ENCODE peak calls at places on chromosomes 3 and 15, in six cellular contexts. One of them, this sample, is unnamed.

GRCh38 chr3:31936661-31937060 is 44.4 kb downstream of the OSBPL10 start:
- DNase-seq in CD8-positive, alpha-beta memory T cell: no peak
- DNase-seq in SJSA1: no peak
- DNase-seq in sigmoid colon: no peak
- DNase-seq in esophagus muscularis mucosa: no peak
- DNase-seq in PC-9: no peak
- DNase-seq in this sample: no peak

GRCh38 chr3:99895706-99896441 is 78.2 kb downstream of the CMSS1 start:
- DNase-seq in esophagus muscularis mucosa: no peak
- DNase-seq in SJSA1: peak
- DNase-seq in PC-9: peak
- DNase-seq in CD8-positive, alpha-beta memory T cell: no peak
- DNase-seq in sigmoid colon: no peak
- DNase-seq in this sample: no peak

GRCh38 chr3:68057637-68058320 is 403.4 kb upstream of the SUCLG2 start:
- DNase-seq in CD8-positive, alpha-beta memory T cell: peak
- DNase-seq in PC-9: no peak
- DNase-seq in sigmoid colon: no peak
- DNase-seq in SJSA1: no peak
- DNase-seq in esophagus muscularis mucosa: no peak
- DNase-seq in this sample: no peak

GRCh38 chr3:143201870-143202269 is 82.3 kb downstream of the CHST2 start:
- DNase-seq in esophagus muscularis mucosa: no peak
- DNase-seq in sigmoid colon: no peak
- DNase-seq in CD8-positive, alpha-beta memory T cell: no peak
- DNase-seq in PC-9: no peak
- DNase-seq in SJSA1: no peak
- DNase-seq in this sample: no peak

GRCh38 chr3:29331830-29332637 is 51.2 kb downstream of the RBMS3 start:
- DNase-seq in CD8-positive, alpha-beta memory T cell: no peak
- DNase-seq in sigmoid colon: no peak
- DNase-seq in esophagus muscularis mucosa: no peak
- DNase-seq in SJSA1: no peak
- DNase-seq in PC-9: no peak
- DNase-seq in this sample: no peak

GRCh38 chr3:97841304-97841703 is 19.5 kb downstream of the CRYBG3 start:
- DNase-seq in sigmoid colon: no peak
- DNase-seq in esophagus muscularis mucosa: no peak
- DNase-seq in CD8-positive, alpha-beta memory T cell: no peak
- DNase-seq in PC-9: no peak
- DNase-seq in SJSA1: no peak
- DNase-seq in this sample: no peak

GRCh38 chr15:75164625-75165024 is 37.1 kb upstream of the C15orf39 start:
- DNase-seq in CD8-positive, alpha-beta memory T cell: no peak
- DNase-seq in SJSA1: no peak
- DNase-seq in PC-9: no peak
- DNase-seq in esophagus muscularis mucosa: no peak
- DNase-seq in sigmoid colon: no peak
- DNase-seq in this sample: no peak

GRCh38 chr3:58072046-58072445 is 63.8 kb downstream of the FLNB start:
- DNase-seq in sigmoid colon: no peak
- DNase-seq in esophagus muscularis mucosa: no peak
- DNase-seq in PC-9: no peak
- DNase-seq in SJSA1: peak
- DNase-seq in CD8-positive, alpha-beta memory T cell: no peak
- DNase-seq in this sample: no peak

GRCh38 chr3:29333520-29333919 is 52.6 kb downstream of the RBMS3 start:
- DNase-seq in esophagus muscularis mucosa: no peak
- DNase-seq in PC-9: no peak
- DNase-seq in SJSA1: no peak
- DNase-seq in CD8-positive, alpha-beta memory T cell: no peak
- DNase-seq in sigmoid colon: no peak
- DNase-seq in this sample: no peak

GRCh38 chr3:183745300-183746098 is 47.9 kb downstream of the YEATS2 start:
- DNase-seq in SJSA1: peak
- DNase-seq in CD8-positive, alpha-beta memory T cell: no peak
- DNase-seq in sigmoid colon: no peak
- DNase-seq in PC-9: no peak
- DNase-seq in esophagus muscularis mucosa: no peak
- DNase-seq in this sample: no peak

GRCh38 chr3:102178817-102179216 is 256.0 kb upstream of the ZPLD1 start:
- DNase-seq in PC-9: no peak
- DNase-seq in SJSA1: no peak
- DNase-seq in esophagus muscularis mucosa: no peak
- DNase-seq in sigmoid colon: no peak
- DNase-seq in CD8-positive, alpha-beta memory T cell: no peak
- DNase-seq in this sample: no peak

GRCh38 chr15:77504310-77504709 is 83.6 kb downstream of the HMG20A start:
- DNase-seq in esophagus muscularis mucosa: no peak
- DNase-seq in CD8-positive, alpha-beta memory T cell: no peak
- DNase-seq in sigmoid colon: peak
- DNase-seq in PC-9: no peak
- DNase-seq in SJSA1: no peak
- DNase-seq in this sample: no peak

GRCh38 chr3:171770689-171771620 is 39.3 kb downstream of the PLD1 start:
- DNase-seq in esophagus muscularis mucosa: no peak
- DNase-seq in sigmoid colon: no peak
- DNase-seq in SJSA1: no peak
- DNase-seq in PC-9: peak
- DNase-seq in CD8-positive, alpha-beta memory T cell: no peak
- DNase-seq in this sample: no peak

GRCh38 chr3:30658328-30659052 is 52.1 kb downstream of the TGFBR2 start:
- DNase-seq in SJSA1: no peak
- DNase-seq in CD8-positive, alpha-beta memory T cell: peak
- DNase-seq in PC-9: peak
- DNase-seq in esophagus muscularis mucosa: no peak
- DNase-seq in sigmoid colon: no peak
- DNase-seq in this sample: peak

GRCh38 chr15:45795487-45796069 is 160.7 kb downstream of the SQOR start:
- DNase-seq in SJSA1: peak
- DNase-seq in sigmoid colon: no peak
- DNase-seq in esophagus muscularis mucosa: no peak
- DNase-seq in PC-9: peak
- DNase-seq in CD8-positive, alpha-beta memory T cell: no peak
- DNase-seq in this sample: no peak

GRCh38 chr3:12585970-12586369 is 29.1 kb downstream of the MKRN2 start:
- DNase-seq in esophagus muscularis mucosa: no peak
- DNase-seq in sigmoid colon: no peak
- DNase-seq in CD8-positive, alpha-beta memory T cell: no peak
- DNase-seq in SJSA1: no peak
- DNase-seq in PC-9: no peak
- DNase-seq in this sample: peak

GRCh38 chr15:72998681-72999466 is 53.4 kb upstream of the NEO1 start:
- DNase-seq in PC-9: no peak
- DNase-seq in CD8-positive, alpha-beta memory T cell: no peak
- DNase-seq in sigmoid colon: no peak
- DNase-seq in SJSA1: no peak
- DNase-seq in esophagus muscularis mucosa: peak
- DNase-seq in this sample: no peak

GRCh38 chr3:46632792-46633191 is 20.5 kb downstream of the FAM240A start:
- DNase-seq in esophagus muscularis mucosa: peak
- DNase-seq in SJSA1: no peak
- DNase-seq in CD8-positive, alpha-beta memory T cell: no peak
- DNase-seq in PC-9: no peak
- DNase-seq in sigmoid colon: no peak
- DNase-seq in this sample: no peak

GRCh38 chr3:59873576-59874230 is 823.9 kb upstream of the CFAP20DC start:
- DNase-seq in esophagus muscularis mucosa: no peak
- DNase-seq in PC-9: no peak
- DNase-seq in CD8-positive, alpha-beta memory T cell: no peak
- DNase-seq in SJSA1: no peak
- DNase-seq in sigmoid colon: no peak
- DNase-seq in this sample: peak

DNA sequence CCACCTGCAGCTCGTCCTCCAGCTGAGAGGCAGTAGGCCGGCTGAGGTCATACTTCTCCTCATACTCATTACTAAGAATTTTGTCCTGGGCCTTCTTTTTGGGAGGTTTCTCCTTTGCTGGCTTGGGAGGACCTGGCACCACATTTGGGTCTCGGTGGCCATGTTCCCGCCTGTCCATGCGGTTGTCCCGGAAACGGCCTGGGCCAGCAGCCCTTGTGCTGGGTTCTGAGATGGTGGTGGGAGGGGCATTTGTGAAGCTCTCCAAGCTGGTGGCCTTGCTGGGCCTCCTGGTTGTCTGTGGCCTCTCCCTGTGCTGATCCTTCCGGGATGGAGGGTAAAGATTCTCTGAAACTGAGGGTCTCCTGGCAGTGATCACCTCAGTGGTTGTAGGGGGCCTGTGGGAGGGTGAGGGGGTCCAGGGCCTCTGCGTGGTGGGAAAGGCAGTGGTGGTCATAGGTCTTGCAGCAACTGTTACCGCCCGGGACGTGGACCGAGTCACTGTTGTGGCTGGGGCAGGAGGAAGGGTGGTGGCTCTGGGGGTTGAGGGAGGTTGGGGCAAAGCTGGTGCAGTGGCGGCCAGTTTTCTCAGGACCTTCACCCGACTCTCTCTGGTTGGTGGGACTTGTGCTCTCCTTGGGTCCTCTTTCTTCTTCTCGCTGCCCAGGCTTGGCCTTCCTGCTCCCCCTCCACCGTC is 2.5 kb downstream of the CCDC80 start:
- DNase-seq in esophagus muscularis mucosa: no peak
- DNase-seq in CD8-positive, alpha-beta memory T cell: no peak
- DNase-seq in SJSA1: no peak
- DNase-seq in PC-9: no peak
- DNase-seq in sigmoid colon: peak
- DNase-seq in this sample: no peak
- H3K4me3 ChIP-seq in esophagus muscularis mucosa: peak
- H3K4me3 ChIP-seq in CD8-positive, alpha-beta memory T cell: no peak
- H3K4me3 ChIP-seq in SJSA1: no peak
- H3K4me3 ChIP-seq in PC-9: no peak
- H3K4me3 ChIP-seq in sigmoid colon: peak
- H3K4me3 ChIP-seq in this sample: no peak

DNA sequence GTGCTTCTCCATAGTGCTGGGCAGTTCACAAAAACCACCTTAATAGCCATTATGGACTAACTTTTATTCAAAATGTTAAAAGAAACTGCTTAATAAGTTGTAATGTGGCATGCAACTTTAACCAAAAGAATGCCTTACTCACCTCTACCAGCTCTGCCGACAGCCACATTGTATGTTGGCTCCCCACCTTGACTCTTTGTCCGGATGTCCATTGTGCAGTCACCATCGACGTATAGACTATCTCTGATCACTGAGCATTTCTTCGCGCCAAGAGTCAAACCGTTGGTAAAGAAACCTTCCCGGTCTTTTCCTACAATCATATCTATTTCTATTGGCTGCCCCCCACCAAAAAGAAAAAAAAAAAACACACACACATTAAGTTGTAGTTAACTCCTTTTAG is 2.5 kb downstream of the PFN2 start:
- DNase-seq in CD8-positive, alpha-beta memory T cell: no peak
- DNase-seq in SJSA1: peak
- DNase-seq in PC-9: no peak
- DNase-seq in sigmoid colon: no peak
- DNase-seq in esophagus muscularis mucosa: no peak
- DNase-seq in this sample: no peak
- H3K4me3 ChIP-seq in CD8-positive, alpha-beta memory T cell: no peak
- H3K4me3 ChIP-seq in SJSA1: peak
- H3K4me3 ChIP-seq in PC-9: peak
- H3K4me3 ChIP-seq in sigmoid colon: no peak
- H3K4me3 ChIP-seq in esophagus muscularis mucosa: peak
- H3K4me3 ChIP-seq in this sample: no peak

GRCh38 chr3:188051801-188052228 is 102.1 kb upstream of the LPP start:
- DNase-seq in esophagus muscularis mucosa: no peak
- DNase-seq in SJSA1: no peak
- DNase-seq in PC-9: no peak
- DNase-seq in sigmoid colon: peak
- DNase-seq in CD8-positive, alpha-beta memory T cell: no peak
- DNase-seq in this sample: no peak
- H3K4me3 ChIP-seq in esophagus muscularis mucosa: peak
- H3K4me3 ChIP-seq in SJSA1: no peak
- H3K4me3 ChIP-seq in PC-9: no peak
- H3K4me3 ChIP-seq in sigmoid colon: peak
- H3K4me3 ChIP-seq in CD8-positive, alpha-beta memory T cell: no peak
- H3K4me3 ChIP-seq in this sample: no peak

GRCh38 chr15:29074045-29074444 is 188.3 kb downstream of the APBA2 start:
- DNase-seq in SJSA1: no peak
- DNase-seq in esophagus muscularis mucosa: no peak
- DNase-seq in PC-9: no peak
- DNase-seq in sigmoid colon: no peak
- DNase-seq in CD8-positive, alpha-beta memory T cell: no peak
- DNase-seq in this sample: no peak
- H3K4me3 ChIP-seq in SJSA1: no peak
- H3K4me3 ChIP-seq in esophagus muscularis mucosa: no peak
- H3K4me3 ChIP-seq in PC-9: no peak
- H3K4me3 ChIP-seq in sigmoid colon: no peak
- H3K4me3 ChIP-seq in CD8-positive, alpha-beta memory T cell: no peak
- H3K4me3 ChIP-seq in this sample: no peak

DNA sequence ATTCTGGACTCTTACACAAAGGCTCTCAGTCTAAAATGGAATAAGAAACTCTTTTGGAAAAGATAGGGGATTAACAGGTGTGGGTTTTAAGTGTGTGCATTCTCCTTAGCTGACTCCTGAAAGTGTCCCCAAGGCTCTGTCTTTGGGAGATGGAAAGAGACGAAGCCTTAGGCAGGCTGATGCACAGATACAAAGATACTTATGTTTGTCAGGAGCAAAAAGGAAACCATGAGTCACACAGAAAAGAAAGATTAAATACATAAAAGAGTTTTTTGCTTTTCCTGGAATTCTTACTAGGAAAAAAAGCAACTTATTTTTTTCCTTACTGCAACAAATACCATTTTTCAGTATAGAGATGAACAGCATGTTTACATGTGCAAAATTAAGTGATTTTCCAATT is 23.8 kb upstream of the ABI3BP start:
- DNase-seq in sigmoid colon: no peak
- DNase-seq in PC-9: no peak
- DNase-seq in SJSA1: no peak
- DNase-seq in esophagus muscularis mucosa: no peak
- DNase-seq in CD8-positive, alpha-beta memory T cell: no peak
- DNase-seq in this sample: no peak
- H3K4me3 ChIP-seq in sigmoid colon: no peak
- H3K4me3 ChIP-seq in PC-9: no peak
- H3K4me3 ChIP-seq in SJSA1: no peak
- H3K4me3 ChIP-seq in esophagus muscularis mucosa: no peak
- H3K4me3 ChIP-seq in CD8-positive, alpha-beta memory T cell: no peak
- H3K4me3 ChIP-seq in this sample: no peak

GRCh38 chr15:59687831-59688230 is 1.3 kb downstream of the BNIP2 start:
- DNase-seq in PC-9: no peak
- DNase-seq in CD8-positive, alpha-beta memory T cell: peak
- DNase-seq in SJSA1: no peak
- DNase-seq in sigmoid colon: no peak
- DNase-seq in esophagus muscularis mucosa: no peak
- DNase-seq in this sample: peak
- H3K4me3 ChIP-seq in PC-9: peak
- H3K4me3 ChIP-seq in CD8-positive, alpha-beta memory T cell: peak
- H3K4me3 ChIP-seq in SJSA1: peak
- H3K4me3 ChIP-seq in sigmoid colon: peak
- H3K4me3 ChIP-seq in esophagus muscularis mucosa: peak
- H3K4me3 ChIP-seq in this sample: peak

This sample was measured in GM06990.